ENCODE peak calls at places on chromosomes 2 and 18, in four cellular contexts. H is GM12878, S is HepG2, D is H1. V is an unnamed sample.

GRCh38 chr2:215431778-215432758 is 3.8 kb downstream of the FN1 start:
- DNase-seq in S (no peak), D (no peak), H (no peak), V (no peak)

GRCh38 chr2:172806426-172807008 is 70.9 kb downstream of the RAPGEF4 start:
- DNase-seq in D (no peak), H (no peak), S (peak; percentile 42), V (peak; percentile 46)

GRCh38 chr2:30262716-30263309 is 31.5 kb downstream of the LBH start:
- DNase-seq in S (no peak), H (no peak), D (no peak), V (no peak)

GRCh38 chr2:105888625-105889024 is 143.9 kb downstream of the NCK2 start:
- DNase-seq in H (no peak), D (no peak), S (peak; percentile 58), V (peak; percentile 18)

GRCh38 chr2:190649798-190650390 is 1.0 kb downstream of the NAB1 start:
- DNase-seq in D (no peak), S (peak; percentile 47), H (no peak), V (no peak)

GRCh38 chr18:5596585-5596984 is 52.8 kb upstream of the EPB41L3 start:
- DNase-seq in H (no peak), S (no peak), D (no peak), V (no peak)

GRCh38 chr2:33521791-33522281 is 45.4 kb downstream of the RASGRP3 start:
- DNase-seq in D (no peak), H (no peak), S (no peak), V (no peak)

GRCh38 chr2:165864353-165864752 is 70.3 kb upstream of the GALNT3 start:
- DNase-seq in D (no peak), H (no peak), S (no peak), V (no peak)

GRCh38 chr2:239305771-239306170 is 95.0 kb downstream of the HDAC4 start:
- DNase-seq in D (no peak), H (no peak), S (no peak), V (no peak)

GRCh38 chr18:57980573-57981348 is 63.3 kb upstream of the NEDD4L start:
- DNase-seq in H (no peak), S (no peak), D (no peak), V (no peak)

GRCh38 chr2:2613279-2614199 is 282.5 kb upstream of the MYT1L start:
- DNase-seq in S (peak; percentile 69), D (peak; percentile 90), H (peak; percentile 56), V (peak; percentile 93)

GRCh38 chr2:100880730-100881129 is 60.8 kb downstream of the NPAS2 start:
- DNase-seq in D (no peak), H (no peak), S (no peak), V (no peak)

GRCh38 chr2:190365499-190366204 is 22.3 kb downstream of the INPP1 start:
- DNase-seq in H (no peak), S (no peak), D (no peak), V (no peak)

GRCh38 chr2:172339431-172340010 is 87.9 kb upstream of the ITGA6 start:
- DNase-seq in H (no peak), D (no peak), S (peak; percentile 89), V (no peak)

GRCh38 chr2:19505199-19506136 is 147.0 kb upstream of the OSR1 start:
- DNase-seq in D (no peak), H (no peak), S (peak; percentile 99), V (no peak)

GRCh38 chr2:54610700-54611099 is 112.8 kb upstream of the EML6 start:
- DNase-seq in D (no peak), H (no peak), S (no peak), V (no peak)

GRCh38 chr2:18518116-18519111 is 42.0 kb downstream of the RDH14 start:
- DNase-seq in H (no peak), D (no peak), S (peak; percentile 10), V (no peak)

GRCh38 chr2:106579750-106580197 is 92.6 kb downstream of the CD8B2 start:
- DNase-seq in H (no peak), S (no peak), D (no peak), V (no peak)

GRCh38 chr2:47087051-47087450 is 68.1 kb downstream of the STPG4 start:
- DNase-seq in S (no peak), D (no peak), H (no peak), V (no peak)

GRCh38 chr18:51165296-51165695 is 32.2 kb downstream of the MEX3C start:
- DNase-seq in S (no peak), H (no peak), D (no peak), V (no peak)

GRCh38 chr18:51162617-51163016 is 34.9 kb downstream of the MEX3C start:
- DNase-seq in H (no peak), S (no peak), D (no peak), V (no peak)

GRCh38 chr18:51163543-51163942 is 33.9 kb downstream of the MEX3C start:
- DNase-seq in D (no peak), H (no peak), S (no peak), V (no peak)

GRCh38 chr18:51168031-51168742 is 29.3 kb downstream of the MEX3C start:
- DNase-seq in H (no peak), S (no peak), D (peak; percentile 63), V (peak; percentile 92)

DNA sequence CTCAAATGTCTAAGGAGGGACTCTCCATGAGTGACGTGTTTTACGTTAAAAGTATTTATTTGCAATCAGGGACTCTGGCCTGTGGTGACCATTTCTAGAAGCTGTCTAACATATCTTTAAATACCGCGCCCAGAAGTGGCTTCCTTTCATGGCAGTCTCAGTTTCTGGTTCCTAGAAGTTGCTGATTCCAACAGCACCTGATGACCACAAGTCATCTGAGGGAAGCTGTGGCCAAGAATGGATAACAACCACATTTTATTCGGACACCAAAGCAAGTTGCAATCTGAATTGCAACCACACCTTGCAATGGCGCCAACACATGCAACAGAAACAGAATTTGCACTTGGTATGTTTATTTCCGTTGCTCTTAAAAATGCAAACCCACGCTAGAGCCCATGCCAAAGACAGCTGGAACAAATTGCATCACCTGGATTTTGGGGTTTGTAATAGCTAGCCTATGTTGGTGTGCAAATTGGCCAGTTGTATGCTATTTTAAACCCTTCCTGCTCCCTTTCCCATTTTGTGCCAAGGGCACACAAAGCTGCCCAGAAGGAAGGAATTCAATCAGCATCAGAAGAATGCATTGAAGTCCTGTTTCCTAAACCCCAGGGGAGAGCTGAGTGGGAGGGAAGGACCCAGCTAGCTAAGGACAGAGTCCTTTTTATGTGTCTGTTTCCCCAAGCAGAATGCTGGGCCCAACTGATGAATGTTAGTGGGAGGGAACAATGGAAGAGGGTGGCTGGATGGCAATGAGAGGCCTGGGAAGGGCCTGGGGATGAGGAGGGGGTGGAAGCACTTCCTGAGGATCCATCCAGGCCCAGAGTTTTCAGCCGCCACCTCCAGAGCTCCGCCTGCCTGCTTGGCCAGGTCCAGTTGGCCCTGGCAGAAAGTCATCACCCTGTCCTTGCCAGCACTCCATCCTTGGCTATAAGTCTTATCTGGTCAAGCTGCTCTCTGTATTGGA is 32.9 kb downstream of the MEX3C start:
- DNase-seq in D (no peak), H (no peak), S (no peak), V (peak; percentile 43)
- TF ChIP-seq SUZ12 in D (no peak), H (no peak), S (no peak), V (no peak)

GRCh38 chr2:126676814-126677538 is 21.0 kb downstream of the GYPC start:
- DNase-seq in D (no peak), H (no peak), S (no peak), V (no peak)

GRCh38 chr2:126678278-126679073 is 22.5 kb downstream of the GYPC start:
- DNase-seq in H (no peak), S (no peak), D (no peak), V (no peak)

GRCh38 chr2:126675637-126676036 is 19.7 kb downstream of the GYPC start:
- DNase-seq in S (no peak), D (no peak), H (no peak), V (no peak)

GRCh38 chr2:126681505-126681904 is 25.5 kb downstream of the GYPC start:
- DNase-seq in D (no peak), S (no peak), H (no peak), V (no peak)

GRCh38 chr2:126679314-126679713 is 23.4 kb downstream of the GYPC start:
- DNase-seq in H (no peak), S (no peak), D (no peak), V (no peak)
- H3K9ac ChIP-seq in H (no peak overlapping the region), S (no peak overlapping the region), D (no peak overlapping the region), V (no peak overlapping the region)

GRCh38 chr2:148874868-148875341 is at the start of gene KIF5C:
- DNase-seq in S (peak; percentile 52), H (peak; percentile 15), D (peak; percentile 91), V (peak; percentile 93)
- H3K4me3 ChIP-seq in S (no peak within 1 kb of the TSS), H (peak within 1 kb of the TSS; percentile 53), D (peak within 1 kb of the TSS; percentile 66), V (peak within 1 kb of the TSS; percentile 80)

DNA sequence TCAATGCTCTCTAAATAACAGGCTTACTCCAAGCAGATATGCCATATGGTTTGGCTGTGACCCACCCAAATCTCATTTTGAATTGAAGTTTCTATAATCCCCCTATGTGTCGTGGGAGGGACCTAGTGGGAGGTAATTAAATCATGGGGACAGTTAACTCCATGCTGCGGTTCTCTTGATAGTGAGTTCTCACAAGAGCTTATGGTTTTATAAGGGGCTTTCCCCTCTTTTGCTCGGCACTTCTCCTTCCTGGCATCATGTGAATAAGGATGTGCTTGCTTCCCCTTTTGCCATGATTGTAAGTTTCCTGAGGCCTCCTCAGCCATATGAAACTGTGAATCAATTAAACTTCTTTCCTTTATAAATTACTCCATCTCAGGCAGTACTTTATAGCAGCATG is 302.7 kb upstream of the ZC3H15 start:
- DNase-seq in H (no peak), S (no peak), D (no peak), V (no peak)
- TF ChIP-seq SUZ12 in H (no peak), S (no peak), D (no peak), V (no peak)